ENCODE peak calls at places on chromosomes 13 and 19, in eight cellular contexts. A, U, H, L, S, P, Q and N are unnamed samples.

GRCh38 chr13:21673592-21674270 is 2.9 kb downstream of the FGF9 start:
- DNase-seq in L (peak; percentile 41), Q (peak; percentile 76), A (no peak), H (peak; percentile 36), P (peak; percentile 83), U (no peak), S (peak; percentile 63), N (peak; percentile 47)

GRCh38 chr13:38309397-38309796 is 40.3 kb upstream of the UFM1 start:
- DNase-seq in U (no peak), S (peak; percentile 6), Q (no peak), H (no peak), A (no peak), P (no peak), L (no peak), N (peak; percentile 52)

GRCh38 chr19:33517922-33518321 is 3.7 kb downstream of the PEPD start:
- DNase-seq in P (no peak), U (no peak), A (no peak), Q (no peak), H (no peak), L (no peak), S (no peak), N (no peak)

GRCh38 chr19:29467824-29468401 is 57.9 kb upstream of the VSTM2B start:
- DNase-seq in H (peak; percentile 21), U (no peak), L (no peak), Q (peak; percentile 52), A (peak; percentile 20), S (peak; percentile 30), P (peak; percentile 69), N (peak; percentile 4)

GRCh38 chr19:3015126-3016057 is 13.7 kb downstream of the TLE2 start:
- DNase-seq in P (no peak), S (no peak), U (no peak), H (no peak), L (no peak), A (no peak), Q (no peak), N (no peak)

GRCh38 chr19:32519023-32519422 is 62.0 kb upstream of the PDCD5 start:
- DNase-seq in H (no peak), A (no peak), L (no peak), Q (no peak), U (no peak), P (no peak), S (no peak), N (no peak)

GRCh38 chr13:97627566-97627965 is 193.6 kb downstream of the RAP2A start:
- DNase-seq in L (peak; percentile 87), A (peak; percentile 66), S (peak; percentile 80), H (peak; percentile 95), Q (peak; percentile 63), P (peak; percentile 42), U (peak; percentile 83), N (peak; percentile 53)

GRCh38 chr19:34232566-34233481 is 21.5 kb upstream of the GARRE1 start:
- DNase-seq in P (no peak), A (peak; percentile 64), S (peak; percentile 96), U (peak; percentile 98), H (peak; percentile 96), Q (peak; percentile 49), L (peak; percentile 98), N (peak; percentile 96)

GRCh38 chr13:111967572-111968201 is 99.3 kb upstream of the SOX1 start:
- DNase-seq in Q (no peak), S (no peak), U (no peak), L (no peak), P (no peak), A (no peak), H (no peak), N (no peak)

GRCh38 chr19:20558011-20558410 is 7.6 kb downstream of the ZNF737 start:
- DNase-seq in H (no peak), P (peak; percentile 66), U (no peak), L (no peak), S (no peak), Q (no peak), A (no peak), N (no peak)

GRCh38 chr13:66543780-66544179 is 686.4 kb downstream of the PCDH9 start:
- DNase-seq in L (no peak), Q (no peak), A (no peak), H (no peak), U (no peak), S (no peak), P (peak; percentile 37), N (no peak)

GRCh38 chr19:3055741-3056453 is 6.4 kb downstream of the TLE5 start:
- DNase-seq in A (peak; percentile 83), H (no peak), S (no peak), Q (peak; percentile 63), U (no peak), L (no peak), P (peak; percentile 57), N (peak; percentile 92)

GRCh38 chr19:48806818-48807589 is 3.8 kb downstream of the BCAT2 start:
- DNase-seq in L (peak; percentile 40), P (peak; percentile 68), Q (peak; percentile 87), S (peak; percentile 73), H (peak; percentile 39), A (no peak), U (no peak), N (no peak)

GRCh38 chr19:19597809-19598306 is 20.6 kb downstream of the PBX4 start:
- DNase-seq in Q (no peak), P (no peak), H (no peak), S (no peak), L (no peak), U (no peak), A (no peak), N (no peak)

GRCh38 chr19:6091771-6092291 is 18.5 kb downstream of the RFX2 start:
- DNase-seq in U (peak; percentile 63), H (peak; percentile 69), Q (peak; percentile 50), L (peak; percentile 67), A (no peak), P (no peak), S (peak; percentile 68), N (no peak)

GRCh38 chr13:50291611-50292010 is 276.4 kb downstream of the KCNRG start:
- DNase-seq in S (peak; percentile 22), U (no peak), H (no peak), Q (no peak), P (no peak), A (no peak), L (peak; percentile 33), N (no peak)

GRCh38 chr13:50942630-50943311 is 33.2 kb downstream of the RNASEH2B start:
- DNase-seq in P (peak; percentile 42), L (no peak), Q (no peak), A (no peak), H (no peak), U (no peak), S (no peak), N (no peak)

GRCh38 chr19:30219682-30220081 is 152.5 kb upstream of the ZNF536 start:
- DNase-seq in A (no peak), H (no peak), Q (no peak), S (no peak), L (no peak), U (no peak), P (no peak), N (no peak)

GRCh38 chr19:3027981-3028304 is 1.1 kb downstream of the TLE2 start:
- DNase-seq in U (no peak), P (no peak), H (no peak), A (no peak), L (no peak), Q (no peak), S (no peak), N (no peak)

GRCh38 chr19:56149656-56150038 is 8.6 kb downstream of the ZNF444 start:
- DNase-seq in U (no peak), L (no peak), Q (no peak), A (no peak), P (no peak), H (no peak), S (no peak), N (no peak)

GRCh38 chr13:48580185-48580803 is 47.4 kb upstream of the RCBTB2 start:
- DNase-seq in P (peak; percentile 84), Q (peak; percentile 79), H (peak; percentile 56), U (no peak), S (peak; percentile 68), A (peak; percentile 55), L (peak; percentile 36), N (peak; percentile 59)

GRCh38 chr19:47573076-47574026 is at the start of gene ZNF541:
- DNase-seq in A (no peak), L (peak; percentile 42), S (peak; percentile 69), Q (no peak), P (peak; percentile 43), U (peak; percentile 12), H (peak; percentile 12), N (no peak)

GRCh38 chr19:3606174-3606689 is 443 bp downstream of the TBXA2R start:
- DNase-seq in P (peak; percentile 65), U (no peak), L (no peak), Q (no peak), S (peak; percentile 37), H (no peak), A (peak; percentile 69), N (no peak)

GRCh38 chr19:4971424-4971793 is 2.5 kb downstream of the KDM4B start:
- DNase-seq in H (no peak), Q (no peak), A (peak; percentile 46), L (no peak), P (peak; percentile 82), S (peak; percentile 55), U (no peak), N (peak; percentile 56)
- H3K4me3 ChIP-seq in H (no peak overlapping the region), Q (peak overlapping the region; percentile 13), A (no peak overlapping the region), L (peak overlapping the region; percentile 78), P (peak overlapping the region; percentile 71), S (peak overlapping the region; percentile 97), U (peak overlapping the region; percentile 76), N (peak overlapping the region; percentile 67)

GRCh38 chr19:1018932-1019615 is 1.8 kb downstream of the TMEM259 start:
- DNase-seq in S (no peak), A (no peak), H (no peak), L (no peak), U (no peak), P (no peak), Q (no peak), N (no peak)

GRCh38 chr19:1017906-1018305 is 3.0 kb downstream of the TMEM259 start:
- DNase-seq in H (no peak), U (no peak), S (no peak), Q (no peak), L (no peak), A (no peak), P (no peak), N (no peak)

GRCh38 chr19:1019616-1019961 is 1.3 kb downstream of the TMEM259 start:
- DNase-seq in L (no peak), A (no peak), U (no peak), Q (no peak), P (no peak), S (no peak), H (no peak), N (no peak)

GRCh38 chr19:1017115-1017905 is 3.6 kb downstream of the TMEM259 start:
- DNase-seq in L (no peak), P (no peak), U (no peak), A (peak; percentile 81), Q (no peak), H (no peak), S (no peak), N (no peak)

GRCh38 chr19:1018393-1018792 is 2.5 kb downstream of the TMEM259 start:
- DNase-seq in H (no peak), Q (no peak), U (no peak), A (no peak), P (no peak), L (no peak), S (no peak), N (no peak)
- H4K20me1 ChIP-seq in H (peaks cover 75% of the 10 kb centered on the region), Q (peaks cover 65% of the 10 kb centered on the region), U (peaks cover 72% of the 10 kb centered on the region), A (peaks cover 66% of the 10 kb centered on the region), P (peaks cover 15% of the 10 kb centered on the region), L (peaks cover 1% of the 10 kb centered on the region), S (no peaks in the 10 kb centered on the region), N (peaks cover 9% of the 10 kb centered on the region)

GRCh38 chr13:93435651-93436050 is 209.0 kb downstream of the GPC6 start:
- DNase-seq in A (no peak), U (no peak), S (peak; percentile 5), P (no peak), H (no peak), Q (no peak), L (no peak), N (no peak)
- H3K27ac ChIP-seq in A (no peak overlapping the region), U (no peak overlapping the region), S (no peak overlapping the region), P (no peak overlapping the region), H (no peak overlapping the region), Q (no peak overlapping the region), L (no peak overlapping the region), N (no peak overlapping the region)

GRCh38 chr19:54136864-54137113 is 773 bp upstream of the CNOT3 start:
- DNase-seq in H (no peak), P (no peak), S (no peak), Q (no peak), L (no peak), U (no peak), A (no peak), N (no peak)
- H3K4me3 ChIP-seq in H (peak overlapping the region; percentile 49), P (peak overlapping the region; percentile 79), S (peak overlapping the region; percentile 77), Q (peak overlapping the region; percentile 8), L (peak overlapping the region; percentile 58), U (peak overlapping the region; percentile 68), A (peak overlapping the region; percentile 69), N (peak overlapping the region; percentile 44)